ENCODE peak calls at places on chromosome 12, in nine cellular contexts. One of them, this sample, is unnamed.

GRCh38 chr12:31011336-31011735 is 62.3 kb upstream of the DDX11 start:
- DNase-seq in retina: no peak
- DNase-seq in omental fat pad: no peak
- DNase-seq in effector memory CD8-positive, alpha-beta T cell: no peak
- DNase-seq in non-pigmented ciliary epithelial cell: no peak
- DNase-seq in stromal cell of bone marrow: no peak
- DNase-seq in GM13977: no peak
- DNase-seq in heart left ventricle: no peak
- DNase-seq in endothelial cell of umbilical vein: no peak
- DNase-seq in this sample: no peak

GRCh38 chr12:120760349-120761245 is 35.0 kb downstream of the ACADS start:
- DNase-seq in retina: no peak
- DNase-seq in endothelial cell of umbilical vein: no peak
- DNase-seq in heart left ventricle: no peak
- DNase-seq in non-pigmented ciliary epithelial cell: no peak
- DNase-seq in stromal cell of bone marrow: no peak
- DNase-seq in GM13977: no peak
- DNase-seq in omental fat pad: no peak
- DNase-seq in effector memory CD8-positive, alpha-beta T cell: no peak
- DNase-seq in this sample: no peak

GRCh38 chr12:107760207-107760816 is 625 bp downstream of the PRDM4 start:
- DNase-seq in non-pigmented ciliary epithelial cell: no peak
- DNase-seq in stromal cell of bone marrow: no peak
- DNase-seq in heart left ventricle: peak
- DNase-seq in effector memory CD8-positive, alpha-beta T cell: peak
- DNase-seq in retina: peak
- DNase-seq in endothelial cell of umbilical vein: peak
- DNase-seq in GM13977: peak
- DNase-seq in omental fat pad: peak
- DNase-seq in this sample: no peak

GRCh38 chr12:129379076-129379804 is 524.6 kb downstream of the TMEM132D start:
- DNase-seq in effector memory CD8-positive, alpha-beta T cell: no peak
- DNase-seq in GM13977: no peak
- DNase-seq in heart left ventricle: no peak
- DNase-seq in non-pigmented ciliary epithelial cell: no peak
- DNase-seq in stromal cell of bone marrow: no peak
- DNase-seq in endothelial cell of umbilical vein: no peak
- DNase-seq in omental fat pad: no peak
- DNase-seq in retina: no peak
- DNase-seq in this sample: no peak

GRCh38 chr12:19893514-19893913 is 454.2 kb downstream of the AEBP2 start:
- DNase-seq in retina: no peak
- DNase-seq in effector memory CD8-positive, alpha-beta T cell: no peak
- DNase-seq in stromal cell of bone marrow: no peak
- DNase-seq in non-pigmented ciliary epithelial cell: peak
- DNase-seq in heart left ventricle: no peak
- DNase-seq in endothelial cell of umbilical vein: peak
- DNase-seq in GM13977: peak
- DNase-seq in omental fat pad: no peak
- DNase-seq in this sample: no peak

GRCh38 chr12:104416160-104416559 is 40.6 kb upstream of the CHST11 start:
- DNase-seq in retina: no peak
- DNase-seq in stromal cell of bone marrow: no peak
- DNase-seq in heart left ventricle: no peak
- DNase-seq in endothelial cell of umbilical vein: no peak
- DNase-seq in effector memory CD8-positive, alpha-beta T cell: no peak
- DNase-seq in omental fat pad: no peak
- DNase-seq in GM13977: no peak
- DNase-seq in non-pigmented ciliary epithelial cell: no peak
- DNase-seq in this sample: no peak

GRCh38 chr12:6200266-6201198 is at the start of gene CD9:
- DNase-seq in heart left ventricle: peak
- DNase-seq in omental fat pad: no peak
- DNase-seq in stromal cell of bone marrow: no peak
- DNase-seq in effector memory CD8-positive, alpha-beta T cell: no peak
- DNase-seq in GM13977: peak
- DNase-seq in endothelial cell of umbilical vein: peak
- DNase-seq in retina: peak
- DNase-seq in non-pigmented ciliary epithelial cell: no peak
- DNase-seq in this sample: no peak

GRCh38 chr12:92365333-92365732 is 219.7 kb upstream of the BTG1 start:
- DNase-seq in effector memory CD8-positive, alpha-beta T cell: no peak
- DNase-seq in GM13977: peak
- DNase-seq in retina: no peak
- DNase-seq in stromal cell of bone marrow: no peak
- DNase-seq in non-pigmented ciliary epithelial cell: no peak
- DNase-seq in omental fat pad: no peak
- DNase-seq in heart left ventricle: no peak
- DNase-seq in endothelial cell of umbilical vein: no peak
- DNase-seq in this sample: no peak

GRCh38 chr12:109739747-109740693 is 26.4 kb downstream of the FAM222A start:
- DNase-seq in stromal cell of bone marrow: no peak
- DNase-seq in omental fat pad: no peak
- DNase-seq in non-pigmented ciliary epithelial cell: no peak
- DNase-seq in effector memory CD8-positive, alpha-beta T cell: no peak
- DNase-seq in GM13977: no peak
- DNase-seq in heart left ventricle: peak
- DNase-seq in retina: no peak
- DNase-seq in endothelial cell of umbilical vein: no peak
- DNase-seq in this sample: no peak

GRCh38 chr12:53956251-53956887 is 1.7 kb downstream of the HOXC12 start:
- DNase-seq in omental fat pad: no peak
- DNase-seq in non-pigmented ciliary epithelial cell: no peak
- DNase-seq in effector memory CD8-positive, alpha-beta T cell: no peak
- DNase-seq in heart left ventricle: no peak
- DNase-seq in stromal cell of bone marrow: no peak
- DNase-seq in retina: no peak
- DNase-seq in endothelial cell of umbilical vein: no peak
- DNase-seq in GM13977: no peak
- DNase-seq in this sample: no peak